ENCODE peak calls at places on chromosomes 13 and 19, in five cellular contexts. One of them, this sample, is unnamed.

GRCh38 chr13:90591927-90592268 is 755.6 kb upstream of the MIR17HG start:
- DNase-seq in SK-N-SH: no peak
- DNase-seq in HepG2: peak
- DNase-seq in K562: no peak
- DNase-seq in HCT116: no peak
- DNase-seq in this sample: no peak

GRCh38 chr19:16098416-16098768 is 13.3 kb upstream of the RAB8A start:
- DNase-seq in K562: no peak
- DNase-seq in HCT116: no peak
- DNase-seq in HepG2: no peak
- DNase-seq in SK-N-SH: no peak
- DNase-seq in this sample: no peak

GRCh38 chr13:42808572-42808971 is 27.2 kb downstream of the FAM216B start:
- DNase-seq in HCT116: no peak
- DNase-seq in K562: no peak
- DNase-seq in SK-N-SH: no peak
- DNase-seq in HepG2: no peak
- DNase-seq in this sample: no peak

GRCh38 chr19:16026131-16026530 is 50.2 kb upstream of the TPM4 start:
- DNase-seq in K562: no peak
- DNase-seq in SK-N-SH: peak
- DNase-seq in HepG2: no peak
- DNase-seq in HCT116: no peak
- DNase-seq in this sample: no peak

GRCh38 chr19:30719189-30719990 is 347.2 kb downstream of the ZNF536 start:
- DNase-seq in SK-N-SH: peak
- DNase-seq in HepG2: no peak
- DNase-seq in HCT116: no peak
- DNase-seq in K562: peak
- DNase-seq in this sample: no peak

GRCh38 chr13:30792257-30793000 is 57.1 kb downstream of the ALOX5AP start:
- DNase-seq in HCT116: peak
- DNase-seq in K562: no peak
- DNase-seq in SK-N-SH: peak
- DNase-seq in HepG2: peak
- DNase-seq in this sample: no peak

GRCh38 chr19:36060430-36060829 is 5.7 kb downstream of the WDR62 start:
- DNase-seq in K562: peak
- DNase-seq in HCT116: no peak
- DNase-seq in SK-N-SH: peak
- DNase-seq in HepG2: no peak
- DNase-seq in this sample: no peak

GRCh38 chr19:8938576-8938975 is 71.6 kb downstream of the MUC16 start:
- DNase-seq in SK-N-SH: no peak
- DNase-seq in HepG2: no peak
- DNase-seq in K562: no peak
- DNase-seq in HCT116: no peak
- DNase-seq in this sample: no peak

GRCh38 chr19:15251749-15252397 is 19.6 kb upstream of the EPHX3 start:
- DNase-seq in HCT116: no peak
- DNase-seq in K562: peak
- DNase-seq in HepG2: peak
- DNase-seq in SK-N-SH: peak
- DNase-seq in this sample: no peak

GRCh38 chr19:9934132-9934950 is 2.0 kb downstream of the OLFM2 start:
- DNase-seq in K562: peak
- DNase-seq in SK-N-SH: peak
- DNase-seq in HCT116: peak
- DNase-seq in HepG2: peak
- DNase-seq in this sample: no peak

GRCh38 chr19:13784731-13785452 is 10.4 kb upstream of the ZSWIM4 start:
- DNase-seq in HepG2: peak
- DNase-seq in HCT116: peak
- DNase-seq in SK-N-SH: peak
- DNase-seq in K562: peak
- DNase-seq in this sample: no peak

GRCh38 chr19:45076029-45076850 is at the start of gene ZNF296:
- DNase-seq in K562: peak
- DNase-seq in HepG2: peak
- DNase-seq in SK-N-SH: no peak
- DNase-seq in HCT116: peak
- DNase-seq in this sample: no peak

GRCh38 chr13:21897140-21897539 is 226.3 kb downstream of the FGF9 start:
- DNase-seq in HCT116: no peak
- DNase-seq in K562: no peak
- DNase-seq in SK-N-SH: no peak
- DNase-seq in HepG2: no peak
- DNase-seq in this sample: no peak

GRCh38 chr13:75101997-75102720 is 379.8 kb downstream of the TBC1D4 start:
- DNase-seq in HepG2: no peak
- DNase-seq in K562: no peak
- DNase-seq in SK-N-SH: no peak
- DNase-seq in HCT116: no peak
- DNase-seq in this sample: no peak

GRCh38 chr13:60369242-60369641 is 27.8 kb upstream of the TDRD3 start:
- DNase-seq in SK-N-SH: peak
- DNase-seq in HepG2: no peak
- DNase-seq in HCT116: no peak
- DNase-seq in K562: no peak
- DNase-seq in this sample: no peak

GRCh38 chr19:11017275-11018035 is 56.6 kb downstream of the SMARCA4 start:
- DNase-seq in HepG2: no peak
- DNase-seq in SK-N-SH: no peak
- DNase-seq in HCT116: no peak
- DNase-seq in K562: no peak
- DNase-seq in this sample: no peak

GRCh38 chr19:37594982-37595382 is 306 bp downstream of the ZNF540 start:
- DNase-seq in SK-N-SH: no peak
- DNase-seq in HepG2: no peak
- DNase-seq in HCT116: no peak
- DNase-seq in K562: no peak
- DNase-seq in this sample: peak

GRCh38 chr13:40784540-40784939 is 4.9 kb upstream of the SLC25A15 start:
- DNase-seq in HepG2: no peak
- DNase-seq in SK-N-SH: no peak
- DNase-seq in K562: no peak
- DNase-seq in HCT116: no peak
- DNase-seq in this sample: no peak

GRCh38 chr13:35785563-35786327 is 309.3 kb upstream of the MAB21L1 start:
- DNase-seq in HCT116: no peak
- DNase-seq in K562: no peak
- DNase-seq in SK-N-SH: peak
- DNase-seq in HepG2: no peak
- DNase-seq in this sample: no peak

GRCh38 chr19:32224371-32225244 is 120.8 kb upstream of the ZNF507 start:
- DNase-seq in SK-N-SH: peak
- DNase-seq in K562: peak
- DNase-seq in HepG2: peak
- DNase-seq in HCT116: no peak
- DNase-seq in this sample: no peak

GRCh38 chr19:51971624-51972023 is 15.0 kb downstream of the ZNF350 start:
- DNase-seq in HepG2: no peak
- DNase-seq in SK-N-SH: no peak
- DNase-seq in HCT116: no peak
- DNase-seq in K562: no peak
- DNase-seq in this sample: no peak

GRCh38 chr13:84431646-84432045 is 549.4 kb upstream of the SLITRK1 start:
- DNase-seq in HepG2: no peak
- DNase-seq in K562: no peak
- DNase-seq in SK-N-SH: no peak
- DNase-seq in HCT116: no peak
- DNase-seq in this sample: no peak

GRCh38 chr13:111187879-111188643 is 73.0 kb downstream of the ARHGEF7 start:
- DNase-seq in HepG2: no peak
- DNase-seq in HCT116: no peak
- DNase-seq in SK-N-SH: no peak
- DNase-seq in K562: no peak
- DNase-seq in this sample: no peak

GRCh38 chr13:58190578-58190977 is 559.0 kb downstream of the PCDH17 start:
- DNase-seq in SK-N-SH: no peak
- DNase-seq in HepG2: no peak
- DNase-seq in K562: no peak
- DNase-seq in HCT116: no peak
- DNase-seq in this sample: no peak

GRCh38 chr19:45250832-45251451 is at the start of gene MARK4:
- DNase-seq in SK-N-SH: peak
- DNase-seq in HCT116: peak
- DNase-seq in K562: peak
- DNase-seq in HepG2: no peak
- DNase-seq in this sample: no peak

GRCh38 chr13:41960195-41960699 is 662 bp downstream of the VWA8 start:
- DNase-seq in HCT116: no peak
- DNase-seq in HepG2: peak
- DNase-seq in SK-N-SH: no peak
- DNase-seq in K562: peak
- DNase-seq in this sample: no peak

GRCh38 chr13:79997244-79997643 is 343.7 kb downstream of the SPRY2 start:
- DNase-seq in SK-N-SH: no peak
- DNase-seq in K562: no peak
- DNase-seq in HCT116: no peak
- DNase-seq in HepG2: no peak
- DNase-seq in this sample: no peak

GRCh38 chr13:79998386-79998785 is 342.5 kb downstream of the SPRY2 start:
- DNase-seq in HCT116: no peak
- DNase-seq in HepG2: no peak
- DNase-seq in K562: no peak
- DNase-seq in SK-N-SH: no peak
- DNase-seq in this sample: no peak

GRCh38 chr13:79992111-79992510 is 348.8 kb downstream of the SPRY2 start:
- DNase-seq in HepG2: no peak
- DNase-seq in K562: no peak
- DNase-seq in SK-N-SH: no peak
- DNase-seq in HCT116: no peak
- DNase-seq in this sample: no peak

GRCh38 chr13:79999601-80000000 is 341.3 kb downstream of the SPRY2 start:
- DNase-seq in HepG2: no peak
- DNase-seq in K562: no peak
- DNase-seq in HCT116: no peak
- DNase-seq in SK-N-SH: no peak
- DNase-seq in this sample: no peak

GRCh38 chr13:79995334-79995733 is 345.6 kb downstream of the SPRY2 start:
- DNase-seq in HCT116: no peak
- DNase-seq in K562: no peak
- DNase-seq in HepG2: no peak
- DNase-seq in SK-N-SH: no peak
- DNase-seq in this sample: no peak
- TF ChIP-seq ZBTB33 in HCT116: no peak
- TF ChIP-seq ZBTB33 in K562: no peak
- TF ChIP-seq ZBTB33 in HepG2: no peak
- TF ChIP-seq ZBTB33 in SK-N-SH: no peak
- TF ChIP-seq ZBTB33 in this sample: no peak

GRCh38 chr19:43807651-43808050 is 5.4 kb upstream of the LYPD5 start:
- DNase-seq in SK-N-SH: no peak
- DNase-seq in HCT116: no peak
- DNase-seq in K562: no peak
- DNase-seq in HepG2: no peak
- DNase-seq in this sample: no peak

GRCh38 chr19:43811833-43812232 is 9.6 kb upstream of the LYPD5 start:
- DNase-seq in HepG2: no peak
- DNase-seq in HCT116: no peak
- DNase-seq in K562: no peak
- DNase-seq in SK-N-SH: no peak
- DNase-seq in this sample: no peak

GRCh38 chr19:43812259-43812658 is 10.0 kb upstream of the LYPD5 start:
- DNase-seq in HepG2: no peak
- DNase-seq in K562: no peak
- DNase-seq in SK-N-SH: no peak
- DNase-seq in HCT116: no peak
- DNase-seq in this sample: no peak

GRCh38 chr19:43812689-43813088 is 10.4 kb upstream of the LYPD5 start:
- DNase-seq in SK-N-SH: no peak
- DNase-seq in HCT116: no peak
- DNase-seq in HepG2: no peak
- DNase-seq in K562: no peak
- DNase-seq in this sample: no peak

GRCh38 chr19:43809762-43810696 is 7.8 kb upstream of the LYPD5 start:
- DNase-seq in SK-N-SH: peak
- DNase-seq in K562: peak
- DNase-seq in HCT116: peak
- DNase-seq in HepG2: peak
- DNase-seq in this sample: peak
- TF ChIP-seq ZBTB33 in SK-N-SH: no peak
- TF ChIP-seq ZBTB33 in K562: no peak
- TF ChIP-seq ZBTB33 in HCT116: no peak
- TF ChIP-seq ZBTB33 in HepG2: no peak
- TF ChIP-seq ZBTB33 in this sample: no peak

DNA sequence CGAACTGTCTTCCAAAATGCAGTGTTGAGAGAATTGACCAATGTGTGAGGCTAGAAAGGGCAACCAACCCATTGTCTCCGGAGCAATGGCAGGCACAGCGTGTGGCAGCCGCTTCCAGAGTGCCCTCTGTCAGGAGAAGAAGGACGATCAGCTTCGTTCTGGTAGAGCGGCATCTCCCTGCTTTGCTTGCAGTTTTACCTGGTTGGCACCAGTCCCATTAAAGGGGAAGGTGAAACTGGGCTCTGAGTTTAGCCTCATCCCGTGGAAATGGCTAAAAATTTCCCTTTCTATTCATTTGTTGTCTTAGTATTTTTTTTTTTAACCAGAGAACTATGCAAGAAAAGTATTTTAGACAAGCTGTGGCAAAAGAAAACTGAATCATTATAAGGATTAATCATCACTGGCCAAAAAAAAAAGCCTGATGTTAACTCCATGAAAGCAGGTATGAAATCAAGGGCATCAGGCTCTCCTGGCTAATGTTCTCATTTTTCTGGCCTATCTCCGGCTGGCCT is 81.5 kb upstream of the SLC7A1 start:
- DNase-seq in SK-N-SH: no peak
- DNase-seq in HCT116: no peak
- DNase-seq in HepG2: no peak
- DNase-seq in K562: no peak
- DNase-seq in this sample: no peak
- TF ChIP-seq ZBTB33 in SK-N-SH: no peak
- TF ChIP-seq ZBTB33 in HCT116: no peak
- TF ChIP-seq ZBTB33 in HepG2: no peak
- TF ChIP-seq ZBTB33 in K562: no peak
- TF ChIP-seq ZBTB33 in this sample: no peak

DNA sequence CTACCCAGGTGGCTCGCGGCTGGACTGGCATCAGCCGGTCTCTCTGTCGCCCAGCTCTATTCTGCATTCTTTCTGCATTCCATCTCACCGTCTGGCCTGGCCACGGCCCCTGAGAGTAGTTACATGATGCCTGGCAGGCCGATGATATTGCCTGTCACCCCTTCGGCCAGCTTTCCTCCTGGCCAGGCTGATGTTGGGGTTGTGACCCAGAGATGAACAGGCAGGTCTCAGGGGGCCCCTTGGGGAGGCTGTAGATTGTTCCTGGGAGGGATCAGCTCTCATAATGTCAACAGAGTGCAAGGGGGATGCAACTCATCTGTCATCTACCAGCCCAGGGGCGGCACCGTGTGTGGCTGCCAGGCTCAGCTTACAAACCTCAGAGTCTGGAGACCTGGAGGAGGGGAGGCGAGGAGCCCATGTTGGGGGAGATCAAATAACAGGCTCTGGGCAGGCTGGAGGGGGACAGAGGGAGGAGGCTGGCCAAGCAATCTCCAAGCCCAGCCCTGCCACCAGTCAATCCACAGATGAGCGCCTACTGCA is 13.6 kb upstream of the FBXO17 start:
- DNase-seq in HepG2: no peak
- DNase-seq in SK-N-SH: peak
- DNase-seq in K562: no peak
- DNase-seq in HCT116: no peak
- DNase-seq in this sample: no peak
- TF ChIP-seq ZBTB33 in HepG2: no peak
- TF ChIP-seq ZBTB33 in SK-N-SH: no peak
- TF ChIP-seq ZBTB33 in K562: no peak
- TF ChIP-seq ZBTB33 in HCT116: no peak
- TF ChIP-seq ZBTB33 in this sample: no peak

This sample was measured in GM12878.